ENCODE peak calls at places on chromosomes 11 and 22, in nine cellular contexts. R is activated CD4-positive, alpha-beta T cell treated with anti-CD3 and anti-CD28 coated beads, Interleukin-2, amount 50 U/mL, for 48 hours; T is tibial nerve; F is cardiac fibroblast; Z is psoas muscle; W is anterior cingulate cortex; N is effector memory CD8-positive, alpha-beta T cell; X is uterus; U is KG1. V is an unnamed sample.

GRCh38 chr11:4983851-4984250 is 10.8 kb upstream of the OR51L1 start:
- DNase-seq in T (no peak), W (no peak), N (no peak), U (no peak), R (no peak), X (no peak), F (no peak), Z (no peak), V (no peak)

GRCh38 chr11:44301856-44302231 is 8.1 kb downstream of the ALX4 start:
- DNase-seq in R (no peak), X (no peak), W (no peak), Z (no peak), F (peak), T (no peak), U (no peak), N (no peak), V (no peak)

GRCh38 chr11:107705027-107705426 is 6.8 kb downstream of the SLN start:
- DNase-seq in T (no peak), X (no peak), W (no peak), R (no peak), N (no peak), U (no peak), Z (no peak), F (peak), V (peak)

GRCh38 chr11:8039530-8040260 is 41.3 kb upstream of the TUB start:
- DNase-seq in Z (no peak), R (no peak), X (no peak), N (no peak), U (no peak), W (no peak), T (no peak), F (no peak), V (no peak)

GRCh38 chr11:126991596-126991995 is 9.0 kb downstream of the KIRREL3 start:
- DNase-seq in Z (no peak), T (no peak), N (no peak), U (no peak), W (no peak), F (peak), R (no peak), X (no peak), V (peak)

GRCh38 chr22:20419664-20419951 is 18.0 kb downstream of the SCARF2 start:
- DNase-seq in Z (peak), U (no peak), X (no peak), N (no peak), W (no peak), R (no peak), F (no peak), T (no peak), V (no peak)

GRCh38 chr11:126497581-126498109 is 142.2 kb downstream of the ST3GAL4 start:
- DNase-seq in N (no peak), T (no peak), Z (peak), X (no peak), U (no peak), W (no peak), F (no peak), R (no peak), V (no peak)

GRCh38 chr11:16924826-16925494 is 89.3 kb downstream of the PLEKHA7 start:
- DNase-seq in N (no peak), R (peak), Z (peak), T (peak), X (peak), U (no peak), W (no peak), F (peak), V (peak)

V was measured in fibroblast of villous mesenchyme.